ENCODE peak calls at places on chromosome 13, in four cellular contexts. R is IMR-90, W is K562, B is GM12878. V is an unnamed sample.

GRCh38 chr13:46113596-46113995 is 8.8 kb upstream of the CPB2 start:
- DNase-seq in W (no peak), B (no peak), R (no peak), V (no peak)

GRCh38 chr13:21583496-21583895 is 20.5 kb downstream of the MICU2 start:
- DNase-seq in W (no peak), B (no peak), R (peak; percentile 66), V (no peak)

GRCh38 chr13:110690516-110690915 is 15.4 kb downstream of the CARS2 start:
- DNase-seq in B (no peak), R (no peak), W (no peak), V (no peak)

GRCh38 chr13:34189946-34190345 is 372.0 kb downstream of the RFC3 start:
- DNase-seq in B (no peak), W (no peak), R (no peak), V (no peak)

GRCh38 chr13:113979791-113980471 is 6.1 kb upstream of the C13orf46 start:
- DNase-seq in W (no peak), B (no peak), R (no peak), V (no peak)

GRCh38 chr13:42891591-42891990 is 100.5 kb downstream of the EPSTI1 start:
- DNase-seq in W (no peak), B (no peak), R (no peak), V (no peak)

GRCh38 chr13:79883216-79883615 is 402.3 kb downstream of the NDFIP2 start:
- DNase-seq in B (no peak), R (no peak), W (no peak), V (no peak)

GRCh38 chr13:74930402-74931165 is 551.4 kb downstream of the TBC1D4 start:
- DNase-seq in W (no peak), B (no peak), R (peak; percentile 61), V (no peak)

GRCh38 chr13:28636677-28637317 is 22.1 kb upstream of the POMP start:
- DNase-seq in W (peak; percentile 43), R (peak; percentile 89), B (peak; percentile 68), V (peak; percentile 22)

GRCh38 chr13:41637578-41637977 is 180.2 kb downstream of the RGCC start:
- DNase-seq in R (no peak), W (no peak), B (no peak), V (no peak)

GRCh38 chr13:38494445-38494844 is 144.8 kb downstream of the UFM1 start:
- DNase-seq in R (no peak), W (no peak), B (no peak), V (no peak)

GRCh38 chr13:50268500-50268899 is 253.3 kb downstream of the KCNRG start:
- DNase-seq in B (no peak), W (no peak), R (peak; percentile 5), V (no peak)

GRCh38 chr13:91904597-91904996 is 506.2 kb downstream of the GPC5 start:
- DNase-seq in W (no peak), R (no peak), B (peak; percentile 16), V (no peak)

GRCh38 chr13:91909617-91910016 is 511.2 kb downstream of the GPC5 start:
- DNase-seq in R (no peak), B (no peak), W (no peak), V (no peak)

GRCh38 chr13:91907398-91907797 is 509.0 kb downstream of the GPC5 start:
- DNase-seq in W (no peak), R (no peak), B (no peak), V (no peak)

DNA sequence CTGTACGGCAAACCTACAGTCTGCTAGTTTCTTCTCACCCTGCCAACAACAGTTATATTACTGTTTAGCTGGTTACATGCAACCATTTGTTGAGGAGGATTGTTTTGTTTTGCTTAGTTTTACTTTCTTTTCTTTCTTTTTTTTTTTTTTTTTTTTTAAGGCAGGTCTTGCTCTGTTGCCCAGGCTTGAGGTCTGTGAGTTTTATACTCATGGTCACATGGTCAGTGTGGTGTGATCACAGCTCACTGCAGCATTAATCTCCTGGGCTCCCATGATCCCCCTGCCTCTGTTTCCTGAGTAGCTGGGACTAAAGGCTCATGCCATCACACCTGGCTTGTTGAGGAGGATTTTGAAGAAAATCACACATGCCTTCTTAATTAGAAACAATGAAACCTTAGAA is 505.6 kb downstream of the GPC5 start:
- DNase-seq in R (no peak), W (no peak), B (peak; percentile 30), V (no peak)
- TF ChIP-seq SMC3 in R (no peak), W (no peak), B (no peak), V (no peak)

GRCh38 chr13:105121221-105121620 is 1414.2 kb downstream of the EFNB2 start:
- DNase-seq in B (no peak), R (no peak), W (no peak), V (no peak)

GRCh38 chr13:105116966-105117365 is 1418.5 kb downstream of the EFNB2 start:
- DNase-seq in R (no peak), W (no peak), B (no peak), V (no peak)

DNA sequence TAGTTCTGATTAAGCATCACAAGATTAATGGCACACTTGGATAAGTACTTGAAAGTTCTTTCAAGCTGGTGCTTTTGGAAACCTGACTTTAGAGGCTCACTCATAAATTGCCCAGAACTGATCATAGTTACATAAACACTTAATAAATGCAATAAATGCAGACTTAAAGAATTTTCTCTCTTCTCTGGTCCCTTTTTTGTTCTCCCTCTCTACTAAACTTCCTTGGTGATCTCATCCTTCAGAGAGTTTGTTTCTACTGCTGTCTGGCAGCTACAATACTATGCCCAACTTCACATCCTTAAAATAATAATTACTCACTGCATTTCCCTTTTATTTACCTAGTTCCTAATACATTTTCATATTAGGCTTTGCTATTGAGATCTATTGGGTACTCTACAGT is 1416.9 kb downstream of the EFNB2 start:
- DNase-seq in R (no peak), W (no peak), B (no peak), V (no peak)
- TF ChIP-seq ELK1 in R (no peak), W (no peak), B (no peak), V (no peak)

GRCh38 chr13:62251734-62252133 is 836.1 kb upstream of the PCDH20 start:
- DNase-seq in W (no peak), B (no peak), R (no peak), V (no peak)
- TF ChIP-seq SMC3 in W (no peak), B (no peak), R (no peak), V (no peak)

DNA sequence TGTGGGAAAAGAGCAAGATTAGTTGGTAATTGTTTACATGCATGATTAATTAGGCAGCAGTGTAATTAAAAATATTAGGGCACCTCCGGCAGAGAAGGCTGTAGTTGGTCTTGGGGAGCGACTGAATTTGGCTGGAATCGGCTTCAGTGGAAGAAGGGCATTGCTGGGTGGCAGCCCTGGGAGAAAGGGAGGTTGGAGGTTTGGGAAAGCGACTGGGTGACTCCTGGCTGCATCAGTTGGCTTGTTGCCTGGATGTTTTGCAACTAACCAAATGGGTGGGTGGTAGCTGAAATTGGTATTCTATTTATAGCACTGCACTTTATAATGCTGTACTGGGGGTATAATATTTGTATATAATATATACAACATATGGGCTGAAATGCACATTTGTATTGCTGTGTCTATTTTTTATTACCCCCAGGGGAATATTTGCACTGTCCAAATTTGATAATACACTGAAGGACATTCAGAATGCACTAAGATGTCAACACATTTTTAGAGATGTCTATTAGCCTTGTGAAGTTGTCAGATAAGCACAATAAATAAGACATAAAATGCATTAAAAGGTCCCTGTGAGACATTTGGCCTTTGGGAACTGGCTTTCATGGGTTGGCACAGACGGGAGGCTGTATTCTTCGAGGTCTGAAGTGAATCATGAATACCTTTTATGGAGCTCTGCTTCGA is 1.7 kb downstream of the B3GLCT start:
- DNase-seq in B (no peak), W (no peak), R (peak; percentile 59), V (no peak)
- TF ChIP-seq ELK1 in B (no peak), W (no peak), R (no peak), V (no peak)

V was measured in A549.